ENCODE peak calls at places on chromosomes 1 and 21, in ten cellular contexts. R is tibial nerve, M is esophagus squamous epithelium, X is transverse colon, Q is uterus, T is right lobe of liver, J is heart left ventricle, B is IMR-90, E is breast epithelium, V is sigmoid colon. L is an unnamed sample.

GRCh38 chr21:28953247-28953646 is 39.4 kb downstream of the LTN1 start:
- DNase-seq in X (no peak), B (no peak), Q (no peak), M (no peak), R (no peak), V (no peak), J (no peak), T (no peak), E (no peak), L (no peak)

GRCh38 chr1:61284933-61285332 is 202.6 kb downstream of the NFIA start:
- DNase-seq in T (no peak), X (no peak), V (no peak), M (no peak), R (no peak), Q (no peak), E (no peak), B (no peak), J (no peak), L (no peak)

GRCh38 chr1:212683357-212683722 is 16.3 kb downstream of the BATF3 start:
- DNase-seq in T (no peak), M (no peak), R (no peak), Q (no peak), X (peak), E (no peak), V (no peak), B (no peak), J (no peak), L (no peak)

GRCh38 chr1:171680339-171680738 is 27.9 kb upstream of the MYOC start:
- DNase-seq in X (no peak), E (no peak), T (no peak), V (no peak), M (no peak), J (no peak), B (no peak), R (no peak), Q (no peak), L (no peak)

GRCh38 chr1:54937469-54937868 is 43.0 kb upstream of the TMEM61 start:
- DNase-seq in M (no peak), T (no peak), B (peak), V (no peak), J (no peak), E (no peak), R (no peak), Q (no peak), X (no peak), L (no peak)

GRCh38 chr21:45551316-45551715 is 9.1 kb upstream of the SLC19A1 start:
- DNase-seq in T (no peak), X (no peak), B (peak), V (no peak), R (no peak), E (no peak), Q (no peak), M (no peak), J (no peak), L (no peak)

GRCh38 chr1:114428083-114428754 is 82.8 kb downstream of the TRIM33 start:
- DNase-seq in T (no peak), R (no peak), J (no peak), M (no peak), X (no peak), Q (no peak), V (no peak), E (no peak), B (peak), L (no peak)

GRCh38 chr1:91650764-91651163 is 150.1 kb downstream of the CDC7 start:
- DNase-seq in X (peak), V (peak), M (no peak), E (no peak), T (no peak), B (peak), Q (peak), R (peak), J (peak), L (peak)

GRCh38 chr1:159900755-159901335 is 880 bp upstream of the CFAP45 start:
- DNase-seq in T (no peak), M (no peak), R (no peak), V (peak), E (no peak), Q (no peak), X (no peak), J (no peak), B (no peak), L (no peak)

GRCh38 chr1:37989381-37989930 is 366 bp downstream of the SF3A3 start:
- DNase-seq in B (peak), M (no peak), X (peak), E (no peak), V (peak), R (no peak), J (peak), Q (no peak), T (peak), L (no peak)

GRCh38 chr1:59408608-59409007 is 111.7 kb downstream of the FGGY start:
- DNase-seq in M (no peak), T (no peak), E (no peak), R (no peak), J (no peak), V (no peak), X (no peak), Q (no peak), B (peak), L (no peak)

GRCh38 chr1:116252785-116253184 is 120.3 kb upstream of the ATP1A1 start:
- DNase-seq in J (no peak), M (no peak), E (no peak), T (no peak), V (no peak), Q (no peak), B (no peak), R (no peak), X (no peak), L (no peak)

GRCh38 chr1:37622131-37622530 is 12.6 kb downstream of the RSPO1 start:
- DNase-seq in X (no peak), R (no peak), J (no peak), Q (no peak), V (no peak), B (no peak), M (no peak), T (no peak), E (no peak), L (no peak)

GRCh38 chr1:9721606-9722377 is 70.3 kb downstream of the PIK3CD start:
- DNase-seq in Q (no peak), R (no peak), X (peak), V (no peak), E (no peak), T (no peak), B (no peak), J (no peak), M (no peak), L (no peak)

GRCh38 chr1:78102916-78103315 is 57.1 kb downstream of the GIPC2 start:
- DNase-seq in E (no peak), M (no peak), J (no peak), X (no peak), B (peak), Q (no peak), R (no peak), T (no peak), V (no peak), L (no peak)

GRCh38 chr1:226603030-226603960 is 54.7 kb downstream of the STUM start:
- DNase-seq in X (peak), V (peak), J (no peak), M (no peak), T (no peak), R (peak), E (peak), B (peak), Q (peak), L (peak)

GRCh38 chr21:26965567-26966359 is 1.1 kb downstream of the ADAMTS5 start:
- DNase-seq in V (peak), J (peak), T (peak), X (peak), E (peak), R (no peak), M (no peak), Q (peak), B (peak), L (peak)

GRCh38 chr1:12615916-12616708 is 1.9 kb downstream of the DHRS3 start:
- DNase-seq in J (peak), T (peak), R (no peak), Q (peak), E (peak), X (peak), V (peak), M (no peak), B (peak), L (no peak)

GRCh38 chr1:149843302-149844041 is 55.9 kb upstream of the BOLA1 start:
- DNase-seq in T (no peak), J (no peak), V (no peak), M (no peak), X (no peak), R (no peak), Q (no peak), E (no peak), B (no peak), L (peak)

GRCh38 chr21:45555557-45556301 is 13.5 kb upstream of the SLC19A1 start:
- DNase-seq in X (peak), R (peak), V (peak), M (no peak), T (peak), Q (peak), B (peak), E (peak), J (peak), L (peak)

DNA sequence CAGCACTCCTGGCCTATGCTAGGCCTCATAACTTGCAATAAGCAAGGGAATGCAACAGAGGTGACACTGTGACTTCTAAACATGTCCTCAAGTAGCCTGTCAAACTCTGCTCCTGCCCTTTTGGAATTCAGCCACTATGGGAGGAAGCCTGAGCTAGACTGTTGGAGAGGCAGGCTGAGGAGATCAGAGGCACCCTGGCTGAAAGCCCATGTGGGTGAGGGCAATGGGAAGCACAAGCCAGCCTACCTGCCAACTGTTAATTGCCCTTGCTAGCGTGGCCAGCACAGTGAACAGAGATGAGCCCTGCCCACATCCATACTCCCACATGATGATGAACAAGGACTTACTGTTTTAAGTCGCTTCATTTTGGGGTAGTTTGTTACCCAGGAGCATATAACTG is 17.7 kb downstream of the GNB1 start:
- DNase-seq in T (peak), E (no peak), X (peak), B (no peak), V (no peak), J (peak), R (no peak), M (no peak), Q (no peak), L (no peak)
- TF ChIP-seq POLR2A in T (no peak), E (no peak), X (no peak), B (no peak), V (no peak), J (no peak), R (no peak), M (no peak), Q (no peak), L (no peak)

GRCh38 chr21:42975886-42976608 is 1.7 kb downstream of the PKNOX1 start:
- DNase-seq in M (no peak), X (no peak), T (no peak), R (no peak), Q (no peak), B (no peak), J (no peak), V (no peak), E (no peak), L (no peak)
- H3K4me3 ChIP-seq in M (peak), X (peak), T (peak), R (peak), Q (peak), B (peak), J (peak), V (peak), E (peak), L (peak)

GRCh38 chr1:85306236-85306635 is 29.8 kb upstream of the BCL10 start:
- DNase-seq in T (no peak), Q (no peak), R (no peak), X (no peak), J (no peak), V (no peak), B (no peak), M (no peak), E (no peak), L (no peak)

GRCh38 chr1:85303440-85304162 is 27.2 kb upstream of the BCL10 start:
- DNase-seq in T (no peak), R (no peak), M (no peak), Q (no peak), B (no peak), X (no peak), J (no peak), E (no peak), V (no peak), L (no peak)

GRCh38 chr1:85308837-85309350 is 32.5 kb upstream of the BCL10 start:
- DNase-seq in Q (no peak), M (no peak), V (no peak), R (no peak), E (no peak), T (no peak), X (no peak), J (no peak), B (no peak), L (no peak)

GRCh38 chr1:85311818-85312217 is 35.4 kb upstream of the BCL10 start:
- DNase-seq in B (no peak), J (no peak), E (no peak), V (no peak), M (no peak), Q (no peak), R (no peak), X (no peak), T (no peak), L (no peak)

GRCh38 chr1:85307987-85308836 is 31.8 kb upstream of the BCL10 start:
- DNase-seq in R (peak), E (peak), T (peak), B (peak), M (no peak), X (peak), Q (peak), V (peak), J (peak), L (peak)
- TF ChIP-seq POLR2A in R (no peak), E (no peak), T (no peak), B (peak), M (no peak), X (no peak), Q (no peak), V (no peak), J (no peak), L (no peak)

GRCh38 chr1:23570001-23570691 is 10.8 kb upstream of the ID3 start:
- DNase-seq in B (no peak), M (no peak), J (no peak), T (no peak), R (no peak), X (no peak), Q (no peak), V (no peak), E (no peak), L (no peak)

GRCh38 chr1:23567996-23568607 is 8.8 kb upstream of the ID3 start:
- DNase-seq in M (no peak), V (peak), T (no peak), E (no peak), R (peak), B (no peak), J (no peak), Q (no peak), X (peak), L (no peak)

GRCh38 chr1:23566304-23566703 is 7.0 kb upstream of the ID3 start:
- DNase-seq in J (no peak), X (no peak), M (no peak), E (no peak), V (no peak), R (no peak), T (no peak), B (no peak), Q (no peak), L (no peak)

GRCh38 chr1:23568608-23569383 is 9.5 kb upstream of the ID3 start:
- DNase-seq in X (no peak), E (no peak), B (no peak), J (no peak), M (no peak), T (no peak), Q (no peak), V (peak), R (no peak), L (no peak)

DNA sequence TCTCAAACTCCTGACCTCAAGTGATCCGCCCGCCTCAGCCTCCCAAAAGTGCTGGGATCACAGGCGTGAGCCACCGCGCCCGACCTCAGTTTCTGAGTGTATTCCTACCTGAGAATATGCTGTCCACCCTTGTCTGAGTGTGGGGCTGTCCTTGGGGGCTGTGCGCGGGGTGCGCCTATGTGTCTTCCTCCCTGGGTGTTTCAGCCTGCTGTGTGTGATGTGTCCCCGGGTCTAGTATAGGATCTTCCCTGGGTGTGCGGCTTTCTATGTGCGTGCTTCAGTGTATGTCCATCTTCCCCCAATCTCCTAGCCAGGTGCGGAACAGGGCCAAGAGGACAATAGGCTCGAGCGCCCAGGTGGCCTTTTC is 8.3 kb upstream of the ID3 start:
- DNase-seq in E (no peak), R (no peak), M (no peak), B (no peak), V (peak), Q (no peak), X (no peak), T (no peak), J (no peak), L (no peak)
- H3K4me3 ChIP-seq in E (peak), R (peak), M (peak), B (no peak), V (peak), Q (no peak), X (peak), T (peak), J (peak), L (no peak)

DNA sequence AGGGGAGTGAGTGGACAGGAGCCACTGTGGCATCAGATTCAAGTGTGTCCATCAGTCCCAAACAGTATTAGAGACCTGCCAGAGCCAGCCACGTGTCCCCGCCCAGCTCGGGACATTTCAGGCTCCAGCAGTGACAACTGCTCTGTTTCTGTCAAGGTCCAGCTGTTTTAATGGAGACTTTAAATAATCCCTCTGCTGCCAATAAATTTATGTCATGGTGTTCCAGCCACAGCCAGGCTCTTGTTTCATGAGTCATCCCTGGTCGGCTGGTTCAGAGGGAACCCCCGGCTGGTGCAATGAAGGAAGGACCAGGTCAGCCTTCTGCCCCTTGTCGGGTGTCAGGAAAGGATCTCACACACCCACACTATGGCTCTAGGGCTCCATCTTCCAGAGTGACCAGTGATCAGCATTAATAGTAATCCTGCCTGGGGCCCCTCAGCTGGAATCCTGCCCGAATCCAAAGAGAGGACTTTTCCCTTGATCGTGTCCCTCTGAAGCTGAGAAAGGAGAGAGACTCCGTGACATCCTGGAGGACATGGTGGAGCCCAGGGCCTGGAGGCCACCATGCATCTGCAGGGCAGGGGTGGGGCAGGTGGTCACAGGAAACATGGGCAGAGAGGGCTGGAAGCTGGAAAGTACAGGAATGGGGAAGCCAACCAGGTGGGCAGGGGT is 197.3 kb downstream of the MATN1 start:
- DNase-seq in J (no peak), R (no peak), T (no peak), E (no peak), V (no peak), B (peak), X (no peak), Q (peak), M (no peak), L (peak)
- TF ChIP-seq POLR2A in J (no peak), R (no peak), T (no peak), E (no peak), V (no peak), B (no peak), X (no peak), Q (no peak), M (no peak), L (no peak)

GRCh38 chr1:28134651-28135207 is 41.8 kb downstream of the PTAFR start:
- DNase-seq in V (no peak), M (no peak), T (no peak), B (no peak), X (no peak), R (no peak), J (no peak), Q (no peak), E (no peak), L (no peak)
- H3K4me3 ChIP-seq in V (no peak), M (no peak), T (no peak), B (no peak), X (no peak), R (no peak), J (no peak), Q (no peak), E (no peak), L (no peak)